ENCODE peak calls at places on chromosome 2, in four cellular contexts. X is A172, E is GM04504, R is Panc1. Z is an unnamed sample.

GRCh38 chr2:43038034-43038719 is 188.2 kb downstream of the ZFP36L2 start:
- DNase-seq in X (peak), R (no peak), E (no peak), Z (no peak)

GRCh38 chr2:25314514-25315315 is 27.0 kb downstream of the DNMT3A start:
- DNase-seq in E (no peak), X (no peak), R (no peak), Z (no peak)

GRCh38 chr2:230873670-230874401 is 9.1 kb downstream of the ITM2C start:
- DNase-seq in E (no peak), R (no peak), X (no peak), Z (no peak)

GRCh38 chr2:232854082-232854481 is 16.0 kb upstream of the SNORC start:
- DNase-seq in X (peak), E (peak), R (no peak), Z (peak)

GRCh38 chr2:84388133-84388532 is 70.9 kb downstream of the SUCLG1 start:
- DNase-seq in X (no peak), E (peak), R (no peak), Z (no peak)

GRCh38 chr2:11129598-11130449 is 25.4 kb upstream of the SLC66A3 start:
- DNase-seq in X (no peak), E (no peak), R (no peak), Z (peak)

GRCh38 chr2:42327125-42327524 is 33.9 kb downstream of the COX7A2L start:
- DNase-seq in X (no peak), E (no peak), R (no peak), Z (no peak)

GRCh38 chr2:162750033-162750432 is 88.5 kb downstream of the KCNH7 start:
- DNase-seq in E (no peak), X (no peak), R (no peak), Z (no peak)

GRCh38 chr2:74077636-74078035 is 70.1 kb downstream of the BOLA3 start:
- DNase-seq in X (no peak), E (no peak), R (no peak), Z (no peak)

GRCh38 chr2:239329284-239329971 is 71.4 kb downstream of the HDAC4 start:
- DNase-seq in R (no peak), X (no peak), E (no peak), Z (no peak)

GRCh38 chr2:43129676-43130547 is 96.5 kb downstream of the ZFP36L2 start:
- DNase-seq in E (no peak), R (no peak), X (no peak), Z (no peak)

GRCh38 chr2:165239826-165240618 is 808 bp downstream of the SCN2A start:
- DNase-seq in R (no peak), E (no peak), X (no peak), Z (no peak)

GRCh38 chr2:120430957-120431356 is 85.0 kb downstream of the INHBB start:
- DNase-seq in X (no peak), R (no peak), E (no peak), Z (no peak)

GRCh38 chr2:157628532-157629415 is at the start of gene ACVR1C:
- DNase-seq in X (peak), E (peak), R (no peak), Z (peak)

GRCh38 chr2:215981135-215981534 is 32.2 kb downstream of the MREG start:
- DNase-seq in R (no peak), E (no peak), X (no peak), Z (no peak)

GRCh38 chr2:203972066-203972465 is 35.5 kb downstream of the ICOS start:
- DNase-seq in E (no peak), X (no peak), R (no peak), Z (no peak)